ENCODE peak calls at places on chromosomes 2 and 18, in eight cellular contexts. One of them, this sample, is unnamed.

GRCh38 chr2:44836174-44836573 is 105.3 kb upstream of the SIX3 start:
- DNase-seq in CMK: no peak
- DNase-seq in NCI-H748 treated with DMSO at 0.1 percent for 48 hours: no peak
- DNase-seq in EH: no peak
- DNase-seq in stromal cell of bone marrow: no peak
- DNase-seq in ELR: no peak
- DNase-seq in B cell: no peak
- DNase-seq in bronchial epithelial cell: no peak
- DNase-seq in this sample: no peak

GRCh38 chr2:58834404-58834803 is 593.3 kb upstream of the FANCL start:
- DNase-seq in CMK: peak; percentile 17
- DNase-seq in NCI-H748 treated with DMSO at 0.1 percent for 48 hours: no peak
- DNase-seq in EH: peak; percentile 58
- DNase-seq in stromal cell of bone marrow: peak; percentile 2
- DNase-seq in ELR: peak; percentile 8
- DNase-seq in B cell: no peak
- DNase-seq in bronchial epithelial cell: peak; percentile 17
- DNase-seq in this sample: no peak

GRCh38 chr2:36960773-36961172 is 5.6 kb downstream of the STRN start:
- DNase-seq in CMK: no peak
- DNase-seq in NCI-H748 treated with DMSO at 0.1 percent for 48 hours: no peak
- DNase-seq in EH: no peak
- DNase-seq in stromal cell of bone marrow: no peak
- DNase-seq in ELR: no peak
- DNase-seq in B cell: no peak
- DNase-seq in bronchial epithelial cell: no peak
- DNase-seq in this sample: no peak

GRCh38 chr2:178190938-178191910 is 3.1 kb upstream of the OSBPL6 start:
- DNase-seq in CMK: no peak
- DNase-seq in NCI-H748 treated with DMSO at 0.1 percent for 48 hours: no peak
- DNase-seq in EH: no peak
- DNase-seq in stromal cell of bone marrow: no peak
- DNase-seq in ELR: no peak
- DNase-seq in B cell: no peak
- DNase-seq in bronchial epithelial cell: peak; percentile 53
- DNase-seq in this sample: no peak

GRCh38 chr2:10591207-10591606 is 98.6 kb downstream of the NOL10 start:
- DNase-seq in CMK: no peak
- DNase-seq in NCI-H748 treated with DMSO at 0.1 percent for 48 hours: no peak
- DNase-seq in EH: peak; percentile 32
- DNase-seq in stromal cell of bone marrow: no peak
- DNase-seq in ELR: peak; percentile 22
- DNase-seq in B cell: no peak
- DNase-seq in bronchial epithelial cell: no peak
- DNase-seq in this sample: no peak

GRCh38 chr2:207330912-207331311 is 165.2 kb upstream of the KLF7 start:
- DNase-seq in CMK: no peak
- DNase-seq in NCI-H748 treated with DMSO at 0.1 percent for 48 hours: no peak
- DNase-seq in EH: peak; percentile 96
- DNase-seq in stromal cell of bone marrow: peak; percentile 92
- DNase-seq in ELR: peak; percentile 98
- DNase-seq in B cell: no peak
- DNase-seq in bronchial epithelial cell: peak; percentile 100
- DNase-seq in this sample: no peak

GRCh38 chr2:28567076-28567471 is 71.2 kb downstream of the PLB1 start:
- DNase-seq in CMK: no peak
- DNase-seq in NCI-H748 treated with DMSO at 0.1 percent for 48 hours: no peak
- DNase-seq in EH: no peak
- DNase-seq in stromal cell of bone marrow: no peak
- DNase-seq in ELR: peak; percentile 40
- DNase-seq in B cell: peak; percentile 47
- DNase-seq in bronchial epithelial cell: no peak
- DNase-seq in this sample: peak; percentile 78

GRCh38 chr2:18194161-18194560 is 315.7 kb downstream of the KCNS3 start:
- DNase-seq in CMK: no peak
- DNase-seq in NCI-H748 treated with DMSO at 0.1 percent for 48 hours: no peak
- DNase-seq in EH: no peak
- DNase-seq in stromal cell of bone marrow: no peak
- DNase-seq in ELR: no peak
- DNase-seq in B cell: no peak
- DNase-seq in bronchial epithelial cell: no peak
- DNase-seq in this sample: no peak

GRCh38 chr2:144894612-144895300 is 374.8 kb upstream of the ZEB2 start:
- DNase-seq in CMK: no peak
- DNase-seq in NCI-H748 treated with DMSO at 0.1 percent for 48 hours: no peak
- DNase-seq in EH: no peak
- DNase-seq in stromal cell of bone marrow: no peak
- DNase-seq in ELR: no peak
- DNase-seq in B cell: no peak
- DNase-seq in bronchial epithelial cell: no peak
- DNase-seq in this sample: no peak

GRCh38 chr2:147025611-147026010 is 819.2 kb upstream of the ACVR2A start:
- DNase-seq in CMK: no peak
- DNase-seq in NCI-H748 treated with DMSO at 0.1 percent for 48 hours: no peak
- DNase-seq in EH: no peak
- DNase-seq in stromal cell of bone marrow: peak; percentile 83
- DNase-seq in ELR: no peak
- DNase-seq in B cell: no peak
- DNase-seq in bronchial epithelial cell: peak; percentile 27
- DNase-seq in this sample: no peak

GRCh38 chr2:58805126-58805525 is 564.0 kb upstream of the FANCL start:
- DNase-seq in CMK: no peak
- DNase-seq in NCI-H748 treated with DMSO at 0.1 percent for 48 hours: no peak
- DNase-seq in EH: no peak
- DNase-seq in stromal cell of bone marrow: no peak
- DNase-seq in ELR: no peak
- DNase-seq in B cell: no peak
- DNase-seq in bronchial epithelial cell: no peak
- DNase-seq in this sample: no peak

GRCh38 chr18:45627204-45627526 is 11.9 kb downstream of the SLC14A2 start:
- DNase-seq in CMK: no peak
- DNase-seq in NCI-H748 treated with DMSO at 0.1 percent for 48 hours: no peak
- DNase-seq in EH: no peak
- DNase-seq in stromal cell of bone marrow: no peak
- DNase-seq in ELR: no peak
- DNase-seq in B cell: no peak
- DNase-seq in bronchial epithelial cell: no peak
- DNase-seq in this sample: peak; percentile 55

GRCh38 chr2:16382451-16382850 is 283.2 kb downstream of the CYRIA start:
- DNase-seq in CMK: no peak
- DNase-seq in NCI-H748 treated with DMSO at 0.1 percent for 48 hours: no peak
- DNase-seq in EH: no peak
- DNase-seq in stromal cell of bone marrow: no peak
- DNase-seq in ELR: no peak
- DNase-seq in B cell: no peak
- DNase-seq in bronchial epithelial cell: no peak
- DNase-seq in this sample: no peak

GRCh38 chr2:53695586-53695985 is 72.0 kb upstream of the CHAC2 start:
- DNase-seq in CMK: no peak
- DNase-seq in NCI-H748 treated with DMSO at 0.1 percent for 48 hours: no peak
- DNase-seq in EH: no peak
- DNase-seq in stromal cell of bone marrow: no peak
- DNase-seq in ELR: no peak
- DNase-seq in B cell: no peak
- DNase-seq in bronchial epithelial cell: no peak
- DNase-seq in this sample: no peak

GRCh38 chr18:10122116-10122515 is 208.3 kb downstream of the VAPA start:
- DNase-seq in CMK: no peak
- DNase-seq in NCI-H748 treated with DMSO at 0.1 percent for 48 hours: peak; percentile 97
- DNase-seq in EH: peak; percentile 99
- DNase-seq in stromal cell of bone marrow: peak; percentile 55
- DNase-seq in ELR: peak; percentile 34
- DNase-seq in B cell: no peak
- DNase-seq in bronchial epithelial cell: peak; percentile 81
- DNase-seq in this sample: peak; percentile 85

GRCh38 chr2:180130403-180130802 is 123.3 kb upstream of the CWC22 start:
- DNase-seq in CMK: no peak
- DNase-seq in NCI-H748 treated with DMSO at 0.1 percent for 48 hours: no peak
- DNase-seq in EH: peak; percentile 50
- DNase-seq in stromal cell of bone marrow: peak; percentile 21
- DNase-seq in ELR: peak; percentile 74
- DNase-seq in B cell: no peak
- DNase-seq in bronchial epithelial cell: peak; percentile 85
- DNase-seq in this sample: peak; percentile 47

GRCh38 chr2:38483773-38484501 is 106.9 kb upstream of the ATL2 start:
- DNase-seq in CMK: no peak
- DNase-seq in NCI-H748 treated with DMSO at 0.1 percent for 48 hours: no peak
- DNase-seq in EH: no peak
- DNase-seq in stromal cell of bone marrow: no peak
- DNase-seq in ELR: no peak
- DNase-seq in B cell: no peak
- DNase-seq in bronchial epithelial cell: no peak
- DNase-seq in this sample: no peak

GRCh38 chr18:56083097-56083865 is 495.3 kb upstream of the TCF4 start:
- DNase-seq in CMK: no peak
- DNase-seq in NCI-H748 treated with DMSO at 0.1 percent for 48 hours: no peak
- DNase-seq in EH: no peak
- DNase-seq in stromal cell of bone marrow: no peak
- DNase-seq in ELR: no peak
- DNase-seq in B cell: no peak
- DNase-seq in bronchial epithelial cell: no peak
- DNase-seq in this sample: no peak

GRCh38 chr18:79558196-79559120 is 121.1 kb upstream of the CTDP1 start:
- DNase-seq in CMK: no peak
- DNase-seq in NCI-H748 treated with DMSO at 0.1 percent for 48 hours: no peak
- DNase-seq in EH: no peak
- DNase-seq in stromal cell of bone marrow: no peak
- DNase-seq in ELR: no peak
- DNase-seq in B cell: no peak
- DNase-seq in bronchial epithelial cell: no peak
- DNase-seq in this sample: no peak

GRCh38 chr18:32889620-32890593 is 117.1 kb upstream of the KLHL14 start:
- DNase-seq in CMK: no peak
- DNase-seq in NCI-H748 treated with DMSO at 0.1 percent for 48 hours: no peak
- DNase-seq in EH: no peak
- DNase-seq in stromal cell of bone marrow: no peak
- DNase-seq in ELR: no peak
- DNase-seq in B cell: no peak
- DNase-seq in bronchial epithelial cell: no peak
- DNase-seq in this sample: no peak

GRCh38 chr2:198100323-198100722 is 295.9 kb downstream of the PLCL1 start:
- DNase-seq in CMK: no peak
- DNase-seq in NCI-H748 treated with DMSO at 0.1 percent for 48 hours: no peak
- DNase-seq in EH: no peak
- DNase-seq in stromal cell of bone marrow: peak; percentile 67
- DNase-seq in ELR: peak; percentile 1
- DNase-seq in B cell: no peak
- DNase-seq in bronchial epithelial cell: peak; percentile 61
- DNase-seq in this sample: no peak

GRCh38 chr2:234986346-234986745 is 34.5 kb downstream of the SH3BP4 start:
- DNase-seq in CMK: no peak
- DNase-seq in NCI-H748 treated with DMSO at 0.1 percent for 48 hours: no peak
- DNase-seq in EH: peak; percentile 35
- DNase-seq in stromal cell of bone marrow: no peak
- DNase-seq in ELR: no peak
- DNase-seq in B cell: no peak
- DNase-seq in bronchial epithelial cell: no peak
- DNase-seq in this sample: no peak

GRCh38 chr2:62760555-62760954 is 55.0 kb downstream of the EHBP1 start:
- DNase-seq in CMK: no peak
- DNase-seq in NCI-H748 treated with DMSO at 0.1 percent for 48 hours: no peak
- DNase-seq in EH: peak; percentile 68
- DNase-seq in stromal cell of bone marrow: peak; percentile 54
- DNase-seq in ELR: peak; percentile 61
- DNase-seq in B cell: no peak
- DNase-seq in bronchial epithelial cell: peak; percentile 69
- DNase-seq in this sample: no peak

GRCh38 chr18:47215554-47216138 is 35.8 kb downstream of the SKOR2 start:
- DNase-seq in CMK: peak; percentile 8
- DNase-seq in NCI-H748 treated with DMSO at 0.1 percent for 48 hours: peak; percentile 53
- DNase-seq in EH: peak; percentile 57
- DNase-seq in stromal cell of bone marrow: peak; percentile 33
- DNase-seq in ELR: peak; percentile 68
- DNase-seq in B cell: no peak
- DNase-seq in bronchial epithelial cell: peak; percentile 63
- DNase-seq in this sample: peak; percentile 81

GRCh38 chr2:219124379-219125110 is 36.1 kb downstream of the NHEJ1 start:
- DNase-seq in CMK: peak; percentile 95
- DNase-seq in NCI-H748 treated with DMSO at 0.1 percent for 48 hours: no peak
- DNase-seq in EH: peak; percentile 4
- DNase-seq in stromal cell of bone marrow: no peak
- DNase-seq in ELR: no peak
- DNase-seq in B cell: no peak
- DNase-seq in bronchial epithelial cell: no peak
- DNase-seq in this sample: no peak

GRCh38 chr2:5387421-5387820 is 304.8 kb upstream of the SOX11 start:
- DNase-seq in CMK: no peak
- DNase-seq in NCI-H748 treated with DMSO at 0.1 percent for 48 hours: no peak
- DNase-seq in EH: no peak
- DNase-seq in stromal cell of bone marrow: no peak
- DNase-seq in ELR: no peak
- DNase-seq in B cell: no peak
- DNase-seq in bronchial epithelial cell: peak; percentile 18
- DNase-seq in this sample: no peak

GRCh38 chr2:10289891-10290290 is 12.8 kb upstream of the HPCAL1 start:
- DNase-seq in CMK: no peak
- DNase-seq in NCI-H748 treated with DMSO at 0.1 percent for 48 hours: no peak
- DNase-seq in EH: peak; percentile 84
- DNase-seq in stromal cell of bone marrow: no peak
- DNase-seq in ELR: peak; percentile 96
- DNase-seq in B cell: no peak
- DNase-seq in bronchial epithelial cell: peak; percentile 92
- DNase-seq in this sample: no peak

GRCh38 chr2:239688840-239689239 is 288.0 kb upstream of the HDAC4 start:
- DNase-seq in CMK: no peak
- DNase-seq in NCI-H748 treated with DMSO at 0.1 percent for 48 hours: no peak
- DNase-seq in EH: no peak
- DNase-seq in stromal cell of bone marrow: no peak
- DNase-seq in ELR: no peak
- DNase-seq in B cell: no peak
- DNase-seq in bronchial epithelial cell: no peak
- DNase-seq in this sample: no peak

GRCh38 chr2:173854840-173855239 is 110.3 kb downstream of the SP3 start:
- DNase-seq in CMK: no peak
- DNase-seq in NCI-H748 treated with DMSO at 0.1 percent for 48 hours: no peak
- DNase-seq in EH: peak; percentile 83
- DNase-seq in stromal cell of bone marrow: peak; percentile 57
- DNase-seq in ELR: peak; percentile 34
- DNase-seq in B cell: no peak
- DNase-seq in bronchial epithelial cell: peak; percentile 36
- DNase-seq in this sample: peak; percentile 11

GRCh38 chr18:75839041-75839440 is 411.5 kb upstream of the SMIM21 start:
- DNase-seq in CMK: no peak
- DNase-seq in NCI-H748 treated with DMSO at 0.1 percent for 48 hours: no peak
- DNase-seq in EH: no peak
- DNase-seq in stromal cell of bone marrow: no peak
- DNase-seq in ELR: no peak
- DNase-seq in B cell: no peak
- DNase-seq in bronchial epithelial cell: no peak
- DNase-seq in this sample: no peak

GRCh38 chr2:240427729-240428128 is 7.7 kb upstream of the GPC1 start:
- DNase-seq in CMK: no peak
- DNase-seq in NCI-H748 treated with DMSO at 0.1 percent for 48 hours: no peak
- DNase-seq in EH: no peak
- DNase-seq in stromal cell of bone marrow: no peak
- DNase-seq in ELR: no peak
- DNase-seq in B cell: no peak
- DNase-seq in bronchial epithelial cell: no peak
- DNase-seq in this sample: no peak

GRCh38 chr2:86499326-86499725 is 58.2 kb downstream of the KDM3A start:
- DNase-seq in CMK: no peak
- DNase-seq in NCI-H748 treated with DMSO at 0.1 percent for 48 hours: no peak
- DNase-seq in EH: no peak
- DNase-seq in stromal cell of bone marrow: no peak
- DNase-seq in ELR: no peak
- DNase-seq in B cell: no peak
- DNase-seq in bronchial epithelial cell: peak; percentile 46
- DNase-seq in this sample: no peak

GRCh38 chr2:11676640-11677039 is 6.6 kb upstream of the NTSR2 start:
- DNase-seq in CMK: no peak
- DNase-seq in NCI-H748 treated with DMSO at 0.1 percent for 48 hours: no peak
- DNase-seq in EH: no peak
- DNase-seq in stromal cell of bone marrow: no peak
- DNase-seq in ELR: peak; percentile 26
- DNase-seq in B cell: no peak
- DNase-seq in bronchial epithelial cell: no peak
- DNase-seq in this sample: no peak

GRCh38 chr2:19028617-19029016 is 329.8 kb downstream of the OSR1 start:
- DNase-seq in CMK: no peak
- DNase-seq in NCI-H748 treated with DMSO at 0.1 percent for 48 hours: no peak
- DNase-seq in EH: peak; percentile 64
- DNase-seq in stromal cell of bone marrow: no peak
- DNase-seq in ELR: no peak
- DNase-seq in B cell: no peak
- DNase-seq in bronchial epithelial cell: no peak
- DNase-seq in this sample: no peak